ENCODE peak calls at places on chromosomes 7 and 10, in ten cellular contexts. L is heart left ventricle; B is AML-193; V is neural crest cell; W is ELR; M is stimulated activated CD4-positive, alpha-beta T cell treated with anti-CD3 and anti-CD28 coated beads, Interleukin-15, amount 100 ng/mL, for 48 hours; T is lower lobe of right lung; J is activated naive CD8-positive, alpha-beta T cell treated with anti-CD3 and anti-CD28 coated beads, Interleukin-2, amount 50 U/mL, for 24 hours; R is RWPE1; Y is Calu3. K is an unnamed sample.

GRCh38 chr7:133139350-133139749 is 57.5 kb upstream of the CHCHD3 start:
- DNase-seq in B (no peak), T (no peak), J (no peak), Y (peak), V (peak), L (no peak), M (no peak), W (peak), R (no peak), K (peak)

GRCh38 chr7:7565746-7566650 is 686 bp upstream of the MIOS start:
- DNase-seq in M (no peak), V (no peak), J (no peak), L (no peak), R (peak), T (peak), W (no peak), Y (peak), B (no peak), K (no peak)

GRCh38 chr10:101270763-101271162 is 41.5 kb upstream of the LBX1 start:
- DNase-seq in M (no peak), W (no peak), Y (no peak), V (no peak), R (no peak), T (no peak), J (no peak), B (no peak), L (no peak), K (no peak)

GRCh38 chr7:70728873-70729552 is 402.9 kb upstream of the GALNT17 start:
- DNase-seq in R (peak), W (no peak), L (no peak), Y (no peak), T (no peak), M (no peak), J (no peak), V (no peak), B (no peak), K (peak)

GRCh38 chr7:128757203-128757602 is 18.0 kb downstream of the CALU start:
- DNase-seq in M (no peak), R (no peak), B (no peak), J (no peak), V (no peak), T (no peak), L (no peak), W (no peak), Y (no peak), K (no peak)

GRCh38 chr10:125083576-125083920 is 76.8 kb downstream of the CTBP2 start:
- DNase-seq in Y (no peak), M (no peak), T (no peak), J (no peak), V (no peak), W (peak), R (no peak), B (no peak), L (no peak), K (no peak)

GRCh38 chr7:97145068-97145467 is 27.6 kb downstream of the SDHAF3 start:
- DNase-seq in V (no peak), T (no peak), J (no peak), W (peak), M (no peak), B (peak), L (no peak), R (peak), Y (no peak), K (no peak)

GRCh38 chr10:5090551-5090950 is 3.7 kb upstream of the AKR1C3 start:
- DNase-seq in T (no peak), Y (peak), J (no peak), R (no peak), B (no peak), V (no peak), W (no peak), L (no peak), M (no peak), K (no peak)

GRCh38 chr10:23035569-23035968 is 59.8 kb upstream of the MSRB2 start:
- DNase-seq in Y (peak), T (no peak), M (no peak), W (peak), J (no peak), V (no peak), B (no peak), L (no peak), R (peak), K (no peak)

GRCh38 chr7:27602766-27603165 is 59.9 kb downstream of the HIBADH start:
- DNase-seq in J (no peak), W (no peak), M (no peak), B (no peak), R (no peak), L (no peak), V (no peak), T (no peak), Y (no peak), K (peak)

GRCh38 chr10:15433850-15434537 is 62.9 kb upstream of the FAM171A1 start:
- DNase-seq in T (no peak), R (peak), B (peak), J (peak), W (peak), V (peak), Y (peak), L (no peak), M (peak), K (no peak)

GRCh38 chr7:276230-276835 is 13.6 kb upstream of the FOXL3 start:
- DNase-seq in B (no peak), Y (no peak), L (peak), T (no peak), R (no peak), M (no peak), J (no peak), W (no peak), V (no peak), K (no peak)

GRCh38 chr10:76550806-76551205 is 1086.8 kb downstream of the KCNMA1 start:
- DNase-seq in L (no peak), R (no peak), B (no peak), Y (no peak), M (no peak), T (no peak), W (no peak), V (no peak), J (no peak), K (no peak)

K was measured in iPS DF 19.7.